ENCODE peak calls at places on chromosomes 12 and 14, in six cellular contexts. One of them, this sample, is unnamed.

GRCh38 chr14:104973215-104974145 is 4.7 kb downstream of the AHNAK2 start:
- DNase-seq in K562: no peak
- DNase-seq in H1: no peak
- DNase-seq in HCT116: peak; percentile 98
- DNase-seq in GM12878: no peak
- DNase-seq in HepG2: no peak
- DNase-seq in this sample: no peak

GRCh38 chr12:53626702-53627169 is 554 bp upstream of the ATF7 start:
- DNase-seq in HepG2: no peak
- DNase-seq in HCT116: no peak
- DNase-seq in H1: no peak
- DNase-seq in GM12878: no peak
- DNase-seq in K562: no peak
- DNase-seq in this sample: no peak

GRCh38 chr14:95043732-95044462 is 113.4 kb downstream of the DICER1 start:
- DNase-seq in HepG2: no peak
- DNase-seq in H1: peak; percentile 29
- DNase-seq in HCT116: no peak
- DNase-seq in GM12878: no peak
- DNase-seq in K562: no peak
- DNase-seq in this sample: no peak

GRCh38 chr12:39405580-39405979 is 37.3 kb downstream of the KIF21A start:
- DNase-seq in GM12878: peak; percentile 13
- DNase-seq in H1: no peak
- DNase-seq in HCT116: no peak
- DNase-seq in HepG2: no peak
- DNase-seq in K562: no peak
- DNase-seq in this sample: no peak

GRCh38 chr12:104670439-104671406 is 214.0 kb downstream of the CHST11 start:
- DNase-seq in HCT116: peak; percentile 16
- DNase-seq in GM12878: peak; percentile 33
- DNase-seq in H1: no peak
- DNase-seq in HepG2: no peak
- DNase-seq in K562: no peak
- DNase-seq in this sample: no peak

GRCh38 chr14:53883739-53884138 is 72.9 kb downstream of the BMP4 start:
- DNase-seq in HepG2: no peak
- DNase-seq in HCT116: no peak
- DNase-seq in GM12878: no peak
- DNase-seq in H1: no peak
- DNase-seq in K562: no peak
- DNase-seq in this sample: no peak

GRCh38 chr12:124898200-124898950 is 16.1 kb downstream of the UBC start:
- DNase-seq in HepG2: peak; percentile 63
- DNase-seq in K562: peak; percentile 50
- DNase-seq in H1: peak; percentile 87
- DNase-seq in HCT116: no peak
- DNase-seq in GM12878: no peak
- DNase-seq in this sample: no peak

GRCh38 chr12:46371718-46372130 is 849 bp downstream of the SLC38A2 start:
- DNase-seq in GM12878: no peak
- DNase-seq in K562: peak; percentile 62
- DNase-seq in HCT116: no peak
- DNase-seq in H1: no peak
- DNase-seq in HepG2: no peak
- DNase-seq in this sample: no peak

GRCh38 chr14:58978336-58978735 is 210.1 kb upstream of the DAAM1 start:
- DNase-seq in K562: no peak
- DNase-seq in H1: no peak
- DNase-seq in HCT116: no peak
- DNase-seq in GM12878: no peak
- DNase-seq in HepG2: no peak
- DNase-seq in this sample: no peak

GRCh38 chr12:53561590-53561953 is 54.3 kb upstream of the NPFF start:
- DNase-seq in GM12878: no peak
- DNase-seq in H1: no peak
- DNase-seq in K562: no peak
- DNase-seq in HepG2: peak; percentile 56
- DNase-seq in HCT116: peak; percentile 56
- DNase-seq in this sample: no peak

GRCh38 chr14:103880986-103881926 is 33.9 kb upstream of the PPP1R13B start:
- DNase-seq in GM12878: no peak
- DNase-seq in HepG2: peak; percentile 75
- DNase-seq in K562: no peak
- DNase-seq in H1: no peak
- DNase-seq in HCT116: no peak
- DNase-seq in this sample: no peak

GRCh38 chr14:105859717-105860614 is 333.6 kb downstream of the TMEM121 start:
- DNase-seq in K562: no peak
- DNase-seq in HCT116: no peak
- DNase-seq in GM12878: no peak
- DNase-seq in H1: no peak
- DNase-seq in HepG2: no peak
- DNase-seq in this sample: no peak

GRCh38 chr12:96445743-96446655 is 43.4 kb upstream of the CFAP54 start:
- DNase-seq in HCT116: no peak
- DNase-seq in HepG2: no peak
- DNase-seq in GM12878: peak; percentile 53
- DNase-seq in H1: no peak
- DNase-seq in K562: peak; percentile 29
- DNase-seq in this sample: no peak

GRCh38 chr12:4849024-4849594 is 60.6 kb upstream of the KCNA1 start:
- DNase-seq in HCT116: no peak
- DNase-seq in H1: no peak
- DNase-seq in GM12878: no peak
- DNase-seq in HepG2: peak; percentile 30
- DNase-seq in K562: peak; percentile 37
- DNase-seq in this sample: no peak

GRCh38 chr12:70549340-70550179 is 87.7 kb downstream of the PTPRB start:
- DNase-seq in H1: no peak
- DNase-seq in HepG2: peak; percentile 49
- DNase-seq in K562: no peak
- DNase-seq in GM12878: no peak
- DNase-seq in HCT116: no peak
- DNase-seq in this sample: no peak

GRCh38 chr12:31897791-31898503 is 61.3 kb upstream of the RESF1 start:
- DNase-seq in H1: peak; percentile 60
- DNase-seq in HCT116: peak; percentile 19
- DNase-seq in GM12878: no peak
- DNase-seq in K562: peak; percentile 21
- DNase-seq in HepG2: no peak
- DNase-seq in this sample: no peak

GRCh38 chr14:34063470-34064164 is 112.7 kb upstream of the EGLN3 start:
- DNase-seq in HepG2: peak; percentile 64
- DNase-seq in H1: no peak
- DNase-seq in K562: no peak
- DNase-seq in HCT116: no peak
- DNase-seq in GM12878: no peak
- DNase-seq in this sample: no peak

GRCh38 chr14:26984318-26985177 is 386.7 kb upstream of the NOVA1 start:
- DNase-seq in HepG2: peak; percentile 64
- DNase-seq in H1: peak; percentile 64
- DNase-seq in HCT116: peak; percentile 4
- DNase-seq in K562: peak; percentile 15
- DNase-seq in GM12878: no peak
- DNase-seq in this sample: peak; percentile 39

GRCh38 chr12:16526693-16527092 is 79.3 kb downstream of the LMO3 start:
- DNase-seq in HCT116: peak; percentile 2
- DNase-seq in K562: no peak
- DNase-seq in HepG2: no peak
- DNase-seq in H1: no peak
- DNase-seq in GM12878: no peak
- DNase-seq in this sample: no peak

GRCh38 chr12:115508990-115509389 is 768.5 kb downstream of the MED13L start:
- DNase-seq in GM12878: no peak
- DNase-seq in K562: no peak
- DNase-seq in H1: no peak
- DNase-seq in HCT116: no peak
- DNase-seq in HepG2: no peak
- DNase-seq in this sample: no peak

GRCh38 chr14:102795060-102795925 is 18.0 kb downstream of the TRAF3 start:
- DNase-seq in K562: no peak
- DNase-seq in HCT116: no peak
- DNase-seq in H1: no peak
- DNase-seq in GM12878: no peak
- DNase-seq in HepG2: peak; percentile 82
- DNase-seq in this sample: no peak

GRCh38 chr12:90841336-90841735 is 113.6 kb downstream of the CCER1 start:
- DNase-seq in GM12878: no peak
- DNase-seq in K562: no peak
- DNase-seq in HepG2: no peak
- DNase-seq in H1: no peak
- DNase-seq in HCT116: no peak
- DNase-seq in this sample: no peak

GRCh38 chr12:90836689-90837088 is 118.3 kb downstream of the CCER1 start:
- DNase-seq in K562: no peak
- DNase-seq in GM12878: no peak
- DNase-seq in HepG2: no peak
- DNase-seq in H1: no peak
- DNase-seq in HCT116: no peak
- DNase-seq in this sample: no peak

GRCh38 chr12:90839340-90839739 is 115.6 kb downstream of the CCER1 start:
- DNase-seq in K562: no peak
- DNase-seq in GM12878: no peak
- DNase-seq in H1: no peak
- DNase-seq in HepG2: no peak
- DNase-seq in HCT116: no peak
- DNase-seq in this sample: no peak

DNA sequence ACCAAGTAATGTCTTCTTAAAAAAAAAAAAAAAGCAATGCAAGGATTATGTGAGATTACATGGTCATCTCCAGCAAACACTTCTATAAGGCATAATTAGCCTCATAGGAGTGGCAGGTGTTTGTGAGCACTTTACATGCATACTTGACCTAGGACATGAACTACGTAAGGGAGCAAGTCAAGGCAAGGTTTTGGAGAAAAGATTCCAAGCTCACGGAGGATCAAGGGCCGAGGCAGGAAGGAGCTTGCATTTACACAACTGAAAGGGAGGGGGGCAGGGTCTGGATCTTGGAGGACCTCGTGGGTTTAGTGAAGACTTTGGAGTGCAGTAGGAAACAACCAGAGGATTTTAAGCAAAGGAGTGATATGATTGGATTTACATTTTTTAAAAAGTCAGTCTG is 112.5 kb downstream of the CCER1 start:
- DNase-seq in HepG2: no peak
- DNase-seq in HCT116: no peak
- DNase-seq in H1: no peak
- DNase-seq in GM12878: no peak
- DNase-seq in K562: no peak
- DNase-seq in this sample: peak; percentile 38
- TF ChIP-seq ZNF274 in HepG2: no peak
- TF ChIP-seq ZNF274 in HCT116: no peak
- TF ChIP-seq ZNF274 in H1: no peak
- TF ChIP-seq ZNF274 in GM12878: no peak
- TF ChIP-seq ZNF274 in K562: no peak
- TF ChIP-seq ZNF274 in this sample: no peak

DNA sequence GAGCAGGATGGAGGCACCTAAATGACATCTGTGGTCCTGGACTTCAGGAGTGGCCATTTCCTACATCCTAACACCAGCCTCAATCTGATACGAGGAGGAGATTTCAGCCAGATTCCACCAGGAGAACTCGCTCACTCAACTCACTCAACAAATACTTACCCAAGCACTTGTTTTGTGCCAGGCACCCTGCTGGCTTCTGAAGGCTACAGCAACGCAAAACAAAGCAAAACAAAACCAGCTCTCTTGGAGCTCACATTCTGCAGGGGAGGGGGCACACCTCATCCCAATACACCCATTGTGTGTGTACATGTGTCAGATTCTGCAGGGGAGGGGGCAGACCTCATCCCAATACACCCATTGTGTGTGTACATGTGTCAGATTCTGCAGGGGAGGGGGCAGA is 144.8 kb downstream of the PIWIL1 start:
- DNase-seq in H1: no peak
- DNase-seq in HepG2: no peak
- DNase-seq in GM12878: no peak
- DNase-seq in HCT116: no peak
- DNase-seq in K562: no peak
- DNase-seq in this sample: peak; percentile 88
- TF ChIP-seq YY1 in H1: no peak
- TF ChIP-seq YY1 in HepG2: no peak
- TF ChIP-seq YY1 in GM12878: no peak
- TF ChIP-seq YY1 in HCT116: no peak
- TF ChIP-seq YY1 in K562: no peak
- TF ChIP-seq YY1 in this sample: no peak

DNA sequence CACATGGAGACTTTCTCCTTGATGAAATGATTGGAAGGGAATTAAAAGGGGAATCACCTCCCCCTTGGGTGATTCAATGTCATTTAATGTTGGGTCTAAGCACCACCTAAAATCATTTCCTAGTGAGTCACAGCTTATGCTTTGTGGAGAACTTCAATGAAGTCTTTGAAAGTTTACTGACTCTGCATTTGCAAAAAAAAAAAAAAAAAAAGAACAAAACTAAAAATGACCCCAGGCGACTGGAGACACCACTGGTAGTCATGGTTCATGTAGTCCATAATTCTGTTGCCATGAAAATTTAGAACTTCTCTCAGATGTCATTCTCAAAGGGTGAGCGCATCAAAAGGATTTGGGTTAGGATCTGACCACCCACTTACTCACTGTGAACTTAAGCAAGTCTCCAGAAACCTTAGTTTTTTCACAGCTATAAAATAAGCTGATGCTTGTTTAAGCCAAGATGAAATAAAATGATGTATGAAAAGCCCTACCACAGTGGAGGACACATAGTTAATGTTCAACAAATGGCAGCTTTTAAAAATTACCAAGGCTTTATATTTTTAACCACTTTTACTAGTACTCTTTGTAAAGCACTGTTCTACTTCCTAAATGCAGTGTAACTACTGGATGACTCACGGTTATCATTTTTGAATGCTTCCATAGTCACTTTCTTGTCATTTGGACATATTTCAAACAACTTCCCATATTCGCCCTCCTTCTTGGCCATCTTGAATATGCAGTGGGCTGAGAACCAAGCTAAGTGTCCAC is 18.1 kb upstream of the KSR2 start:
- DNase-seq in H1: no peak
- DNase-seq in K562: no peak
- DNase-seq in GM12878: no peak
- DNase-seq in HepG2: no peak
- DNase-seq in HCT116: peak; percentile 97
- DNase-seq in this sample: no peak
- TF ChIP-seq ZNF274 in H1: no peak
- TF ChIP-seq ZNF274 in K562: no peak
- TF ChIP-seq ZNF274 in GM12878: no peak
- TF ChIP-seq ZNF274 in HepG2: no peak
- TF ChIP-seq ZNF274 in HCT116: no peak
- TF ChIP-seq ZNF274 in this sample: no peak

DNA sequence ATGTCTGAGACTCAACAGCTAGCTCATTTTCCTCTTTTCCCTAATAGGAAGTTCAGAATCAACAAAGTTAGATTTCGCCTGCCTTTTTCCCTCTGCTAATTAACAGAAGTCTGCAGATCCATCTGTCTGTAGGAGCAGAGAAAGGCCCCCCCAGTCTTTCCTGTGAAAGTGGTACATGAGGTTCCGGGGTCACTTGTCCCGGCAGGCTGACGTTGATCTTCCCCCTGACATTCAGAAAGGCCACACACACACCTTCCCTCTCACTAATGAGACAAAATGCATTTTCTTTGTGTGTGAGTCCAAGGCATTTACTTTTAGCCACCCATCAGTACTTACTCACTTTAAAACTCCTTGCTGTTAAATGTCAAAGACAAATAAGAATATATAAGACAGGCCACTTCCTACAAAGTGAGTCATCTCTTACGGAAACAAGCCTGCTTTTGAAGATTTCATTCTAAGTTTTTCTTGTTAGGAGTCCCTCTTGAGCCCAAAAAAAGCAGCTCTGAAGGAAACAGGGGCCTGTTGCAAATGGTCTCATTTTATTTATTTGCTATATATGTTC is 138.7 kb downstream of the TTC7B start:
- DNase-seq in H1: no peak
- DNase-seq in GM12878: no peak
- DNase-seq in K562: no peak
- DNase-seq in HepG2: no peak
- DNase-seq in HCT116: no peak
- DNase-seq in this sample: no peak
- TF ChIP-seq YY1 in H1: no peak
- TF ChIP-seq YY1 in GM12878: no peak
- TF ChIP-seq YY1 in K562: no peak
- TF ChIP-seq YY1 in HepG2: no peak
- TF ChIP-seq YY1 in HCT116: no peak
- TF ChIP-seq YY1 in this sample: no peak

This sample was measured in NT2/D1.